ENCODE peak calls at places on chromosomes 6 and 20, in nine cellular contexts. G is ascending aorta, P is NCI-H1694 treated with DMSO at 0.1 percent for 48 hours, T is GM20000, Z is NCI-H1436, S is fibroblast of the conjunctiva, A is K562, R is NCI-H1417, D is GM18507. O is an unnamed sample.

GRCh38 chr20:32114305-32114960 is 4.9 kb downstream of the TM9SF4 start:
- DNase-seq in G (no peak), P (no peak), T (no peak), Z (no peak), S (no peak), A (no peak), R (no peak), D (no peak), O (no peak)

GRCh38 chr20:39659010-39659409 is 696.9 kb downstream of the DHX35 start:
- DNase-seq in G (no peak), P (no peak), T (no peak), Z (no peak), S (no peak), A (no peak), R (no peak), D (no peak), O (no peak)

GRCh38 chr6:45898941-45899682 is 116.5 kb downstream of the CLIC5 start:
- DNase-seq in G (no peak), P (no peak), T (no peak), Z (no peak), S (no peak), A (no peak), R (no peak), D (no peak), O (no peak)

GRCh38 chr6:132122871-132123270 is 171.7 kb upstream of the CCN2 start:
- DNase-seq in G (no peak), P (no peak), T (no peak), Z (no peak), S (peak), A (no peak), R (peak), D (no peak), O (no peak)

GRCh38 chr6:51892339-51892738 is 195.1 kb downstream of the PKHD1 start:
- DNase-seq in G (no peak), P (no peak), T (no peak), Z (no peak), S (no peak), A (no peak), R (no peak), D (no peak), O (no peak)

GRCh38 chr20:3998998-3999397 is 16.4 kb downstream of the RNF24 start:
- DNase-seq in G (no peak), P (no peak), T (no peak), Z (no peak), S (no peak), A (no peak), R (no peak), D (no peak), O (no peak)

GRCh38 chr6:124882580-124883393 is 79.5 kb upstream of the RNF217 start:
- DNase-seq in G (no peak), P (no peak), T (no peak), Z (no peak), S (no peak), A (no peak), R (no peak), D (no peak), O (no peak)

GRCh38 chr6:104642871-104643270 is 216.8 kb downstream of the HACE1 start:
- DNase-seq in G (no peak), P (no peak), T (no peak), Z (no peak), S (no peak), A (no peak), R (no peak), D (no peak), O (no peak)

GRCh38 chr6:168272379-168273011 is 47.1 kb downstream of the DACT2 start:
- DNase-seq in G (no peak), P (no peak), T (no peak), Z (no peak), S (no peak), A (no peak), R (peak), D (no peak), O (no peak)

GRCh38 chr6:50602191-50602810 is 111.0 kb upstream of the TFAP2D start:
- DNase-seq in G (no peak), P (peak), T (peak), Z (peak), S (peak), A (peak), R (peak), D (no peak), O (no peak)

GRCh38 chr20:19274412-19275015 is 62.1 kb downstream of the SLC24A3 start:
- DNase-seq in G (no peak), P (no peak), T (no peak), Z (no peak), S (no peak), A (no peak), R (no peak), D (no peak), O (no peak)

GRCh38 chr6:144405173-144405572 is 120.0 kb downstream of the UTRN start:
- DNase-seq in G (no peak), P (no peak), T (no peak), Z (no peak), S (peak), A (no peak), R (no peak), D (no peak), O (no peak)

GRCh38 chr6:17417817-17418216 is 24.4 kb downstream of the CAP2 start:
- DNase-seq in G (no peak), P (no peak), T (no peak), Z (no peak), S (no peak), A (no peak), R (no peak), D (no peak), O (no peak)

GRCh38 chr6:155985660-155986138 is 530.1 kb upstream of the NOX3 start:
- DNase-seq in G (no peak), P (peak), T (no peak), Z (peak), S (no peak), A (no peak), R (peak), D (no peak), O (no peak)

GRCh38 chr6:16241321-16241689 is 2.9 kb downstream of the GMPR start:
- DNase-seq in G (no peak), P (no peak), T (no peak), Z (no peak), S (no peak), A (no peak), R (no peak), D (no peak), O (no peak)

GRCh38 chr6:35021014-35021413 is 120.1 kb downstream of the TCP11 start:
- DNase-seq in G (no peak), P (no peak), T (no peak), Z (no peak), S (no peak), A (no peak), R (no peak), D (no peak), O (no peak)

GRCh38 chr6:13011612-13012146 is 295.1 kb downstream of the PHACTR1 start:
- DNase-seq in G (no peak), P (no peak), T (peak), Z (peak), S (no peak), A (no peak), R (peak), D (no peak), O (no peak)

GRCh38 chr20:5919634-5920544 is 30.4 kb downstream of the TRMT6 start:
- DNase-seq in G (no peak), P (no peak), T (no peak), Z (no peak), S (no peak), A (no peak), R (no peak), D (no peak), O (no peak)

GRCh38 chr6:12538881-12539357 is 177.6 kb upstream of the PHACTR1 start:
- DNase-seq in G (no peak), P (no peak), T (no peak), Z (no peak), S (no peak), A (no peak), R (no peak), D (no peak), O (no peak)

GRCh38 chr6:32092760-32093497 is 16.2 kb downstream of the TNXB start:
- DNase-seq in G (no peak), P (no peak), T (peak), Z (no peak), S (peak), A (no peak), R (no peak), D (no peak), O (no peak)

GRCh38 chr6:121437861-121438651 is 2.6 kb downstream of the GJA1 start:
- DNase-seq in G (no peak), P (no peak), T (no peak), Z (no peak), S (no peak), A (no peak), R (no peak), D (no peak), O (no peak)

GRCh38 chr20:380763-381580 is 412 bp downstream of the TRIB3 start:
- DNase-seq in G (no peak), P (peak), T (peak), Z (peak), S (peak), A (peak), R (peak), D (peak), O (peak)

GRCh38 chr6:75934643-75935472 is 137.6 kb downstream of the IMPG1 start:
- DNase-seq in G (no peak), P (peak), T (peak), Z (peak), S (peak), A (peak), R (peak), D (peak), O (no peak)

GRCh38 chr6:10595731-10596664 is 74.8 kb downstream of the GCNT2 start:
- DNase-seq in G (no peak), P (no peak), T (no peak), Z (no peak), S (no peak), A (no peak), R (no peak), D (no peak), O (no peak)